ENCODE peak calls at places on chromosomes 13 and 19, in four cellular contexts. V is fibroblast of lung, Q is adipocyte, E is neuronal stem cell. M is an unnamed sample. For H3K36me3, the result is how much of the 10 kb centered on the place peaks cover.

GRCh38 chr13:103188688-103189326 is 122.6 kb upstream of the SLC10A2 start:
- DNase-seq in V (peak), Q (peak), E (no peak), M (no peak)

GRCh38 chr13:103803349-103803748 is 737.1 kb upstream of the SLC10A2 start:
- DNase-seq in V (no peak), Q (no peak), E (no peak), M (no peak)

GRCh38 chr13:110206170-110206569 is 100.8 kb downstream of the COL4A1 start:
- DNase-seq in V (no peak), Q (no peak), E (no peak), M (no peak)

GRCh38 chr19:13208131-13208963 is 58.1 kb downstream of the IER2 start:
- DNase-seq in V (peak), Q (peak), E (no peak), M (peak)

GRCh38 chr19:32566246-32566830 is 14.7 kb upstream of the PDCD5 start:
- DNase-seq in V (peak), Q (no peak), E (no peak), M (no peak)

GRCh38 chr13:75437582-75438318 is 44.2 kb downstream of the TBC1D4 start:
- DNase-seq in V (peak), Q (peak), E (no peak), M (no peak)

GRCh38 chr19:558770-559439 is 13.5 kb upstream of the BSG start:
- DNase-seq in V (peak), Q (no peak), E (no peak), M (no peak)

GRCh38 chr13:26377038-26377437 is 123.1 kb downstream of the CDK8 start:
- DNase-seq in V (no peak), Q (peak), E (peak), M (no peak)

GRCh38 chr13:59358014-59358413 is 805.7 kb downstream of the DIAPH3 start:
- DNase-seq in V (no peak), Q (no peak), E (no peak), M (no peak)

GRCh38 chr19:2722541-2723344 is 1.6 kb upstream of the DIRAS1 start:
- DNase-seq in V (peak), Q (peak), E (no peak), M (no peak)

GRCh38 chr13:67147257-67148218 is 82.6 kb downstream of the PCDH9 start:
- DNase-seq in V (peak), Q (peak), E (no peak), M (no peak)

GRCh38 chr13:26482451-26483197 is 74.9 kb upstream of the WASF3 start:
- DNase-seq in V (peak), Q (peak), E (peak), M (peak)

GRCh38 chr19:18637644-18638630 is 1.1 kb downstream of the KLHL26 start:
- DNase-seq in V (no peak), Q (no peak), E (no peak), M (no peak)

GRCh38 chr13:42836930-42837329 is 55.5 kb downstream of the FAM216B start:
- DNase-seq in V (peak), Q (peak), E (no peak), M (no peak)

GRCh38 chr19:43780706-43781525 is at the start of gene KCNN4:
- DNase-seq in V (peak), Q (peak), E (no peak), M (peak)

GRCh38 chr19:658059-658839 is 4.8 kb downstream of the RNF126 start:
- DNase-seq in V (no peak), Q (no peak), E (no peak), M (no peak)

GRCh38 chr19:49690656-49691242 is at the start of gene CPT1C:
- DNase-seq in V (peak), Q (peak), E (peak), M (peak)

GRCh38 chr19:10762656-10763055 is 44.8 kb downstream of the DNM2 start:
- DNase-seq in V (no peak), Q (no peak), E (no peak), M (peak)

GRCh38 chr19:56141416-56141992 is 417 bp downstream of the ZNF444 start:
- DNase-seq in V (no peak), Q (peak), E (no peak), M (peak)

GRCh38 chr13:94825507-94825906 is 113.2 kb upstream of the SOX21 start:
- DNase-seq in V (peak), Q (peak), E (peak), M (no peak)

GRCh38 chr13:56182598-56182997 is 958.1 kb upstream of the PRR20A start:
- DNase-seq in V (no peak), Q (no peak), E (no peak), M (no peak)

GRCh38 chr19:51654783-51655182 is 8.2 kb upstream of the SIGLEC14 start:
- DNase-seq in V (no peak), Q (no peak), E (no peak), M (no peak)

GRCh38 chr13:40077396-40078027 is 422.1 kb downstream of the COG6 start:
- DNase-seq in V (no peak), Q (no peak), E (no peak), M (no peak)

GRCh38 chr13:29845440-29846056 is 4.9 kb downstream of the UBL3 start:
- DNase-seq in V (peak), Q (peak), E (no peak), M (peak)

GRCh38 chr13:74114202-74114601 is 20.0 kb downstream of the KLF12 start:
- DNase-seq in V (no peak), Q (peak), E (no peak), M (no peak)

GRCh38 chr13:104571161-104571889 is 1505.1 kb upstream of the SLC10A2 start:
- DNase-seq in V (peak), Q (peak), E (peak), M (peak)

GRCh38 chr19:28990522-28990921 is 222.4 kb downstream of the UQCRFS1 start:
- DNase-seq in V (no peak), Q (no peak), E (no peak), M (no peak)

GRCh38 chr13:77274126-77274525 is 52.8 kb downstream of the MYCBP2 start:
- DNase-seq in V (no peak), Q (no peak), E (no peak), M (no peak)
- H3K36me3 ChIP-seq in V (under half), Q (half or more), E (under half), M (under half)

DNA sequence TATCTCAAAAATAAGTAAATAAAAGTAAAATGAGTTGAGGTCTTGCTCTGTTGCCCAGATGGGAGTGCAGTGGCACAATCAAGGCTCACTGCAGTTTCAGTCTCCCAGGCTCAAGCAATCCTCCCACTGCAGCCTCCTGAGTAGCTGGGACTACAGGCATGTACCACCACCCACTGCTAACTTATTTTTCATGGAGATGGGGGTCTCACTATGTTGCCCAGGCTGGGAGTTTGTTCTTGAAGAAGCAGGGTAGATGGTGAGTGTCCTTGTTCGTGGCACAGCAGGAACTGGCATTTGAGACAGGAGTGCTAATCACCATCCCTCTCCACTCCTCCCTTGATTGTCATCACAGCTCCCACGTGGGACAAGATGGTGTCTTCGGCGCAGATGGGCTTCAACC is 3.5 kb downstream of the NLRP2 start:
- DNase-seq in V (no peak), Q (no peak), E (no peak), M (no peak)
- H3K4me3 ChIP-seq in V (no peak), Q (no peak), E (no peak), M (no peak)

GRCh38 chr19:36747750-36748149 is 24.9 kb downstream of the ZNF850 start:
- DNase-seq in V (no peak), Q (no peak), E (no peak), M (no peak)

GRCh38 chr19:36750066-36750691 is 22.4 kb downstream of the ZNF850 start:
- DNase-seq in V (no peak), Q (no peak), E (no peak), M (no peak)

GRCh38 chr19:36745870-36746269 is 26.7 kb downstream of the ZNF850 start:
- DNase-seq in V (no peak), Q (no peak), E (no peak), M (no peak)

GRCh38 chr19:36748431-36749275 is 24.0 kb downstream of the ZNF850 start:
- DNase-seq in V (no peak), Q (no peak), E (no peak), M (no peak)
- H3K36me3 ChIP-seq in V (under half), Q (half or more), E (under half), M (under half)

GRCh38 chr13:113863511-113864302 is at the start of gene GAS6:
- DNase-seq in V (peak), Q (peak), E (peak), M (peak)
- H3K4me3 ChIP-seq in V (peak), Q (peak), E (peak), M (no peak)

M was measured in naive thymus-derived CD4-positive, alpha-beta T cell.